ENCODE peak calls at places on chromosomes 7 and 10, in seven cellular contexts. One of them, this sample, is unnamed.

GRCh38 chr7:44176486-44176885 is 12.8 kb downstream of the GCK start:
- DNase-seq in C1 segment of cervical spinal cord: no peak
- DNase-seq in GM20000: no peak
- DNase-seq in pons: no peak
- DNase-seq in ovary: no peak
- DNase-seq in neural progenitor cell: no peak
- DNase-seq in stimulated activated CD4-positive, alpha-beta T cell treated with anti-CD3 and anti-CD28 coated beads, TNF-alpha, amount 100 ng/mL, for 4 hours: no peak
- DNase-seq in this sample: no peak

GRCh38 chr7:41047789-41048191 is 655.1 kb downstream of the INHBA start:
- DNase-seq in stimulated activated CD4-positive, alpha-beta T cell treated with anti-CD3 and anti-CD28 coated beads, TNF-alpha, amount 100 ng/mL, for 4 hours: no peak
- DNase-seq in pons: no peak
- DNase-seq in C1 segment of cervical spinal cord: no peak
- DNase-seq in GM20000: no peak
- DNase-seq in neural progenitor cell: no peak
- DNase-seq in ovary: no peak
- DNase-seq in this sample: peak

GRCh38 chr10:97127960-97128850 is 57.6 kb downstream of the SLIT1 start:
- DNase-seq in GM20000: no peak
- DNase-seq in stimulated activated CD4-positive, alpha-beta T cell treated with anti-CD3 and anti-CD28 coated beads, TNF-alpha, amount 100 ng/mL, for 4 hours: no peak
- DNase-seq in neural progenitor cell: no peak
- DNase-seq in pons: peak
- DNase-seq in ovary: no peak
- DNase-seq in C1 segment of cervical spinal cord: peak
- DNase-seq in this sample: no peak

GRCh38 chr7:55557666-55558188 is 14.6 kb downstream of the VOPP1 start:
- DNase-seq in pons: no peak
- DNase-seq in C1 segment of cervical spinal cord: no peak
- DNase-seq in GM20000: peak
- DNase-seq in stimulated activated CD4-positive, alpha-beta T cell treated with anti-CD3 and anti-CD28 coated beads, TNF-alpha, amount 100 ng/mL, for 4 hours: no peak
- DNase-seq in neural progenitor cell: no peak
- DNase-seq in ovary: no peak
- DNase-seq in this sample: no peak

GRCh38 chr7:151631968-151632749 is 112.5 kb upstream of the RHEB start:
- DNase-seq in GM20000: peak
- DNase-seq in pons: peak
- DNase-seq in neural progenitor cell: peak
- DNase-seq in C1 segment of cervical spinal cord: peak
- DNase-seq in stimulated activated CD4-positive, alpha-beta T cell treated with anti-CD3 and anti-CD28 coated beads, TNF-alpha, amount 100 ng/mL, for 4 hours: peak
- DNase-seq in ovary: peak
- DNase-seq in this sample: peak

GRCh38 chr10:73935895-73936294 is 25.0 kb downstream of the PLAU start:
- DNase-seq in neural progenitor cell: no peak
- DNase-seq in pons: no peak
- DNase-seq in ovary: no peak
- DNase-seq in C1 segment of cervical spinal cord: no peak
- DNase-seq in stimulated activated CD4-positive, alpha-beta T cell treated with anti-CD3 and anti-CD28 coated beads, TNF-alpha, amount 100 ng/mL, for 4 hours: no peak
- DNase-seq in GM20000: no peak
- DNase-seq in this sample: no peak

GRCh38 chr7:289209-289755 is 688 bp upstream of the FOXL3 start:
- DNase-seq in pons: no peak
- DNase-seq in neural progenitor cell: no peak
- DNase-seq in ovary: peak
- DNase-seq in GM20000: no peak
- DNase-seq in stimulated activated CD4-positive, alpha-beta T cell treated with anti-CD3 and anti-CD28 coated beads, TNF-alpha, amount 100 ng/mL, for 4 hours: no peak
- DNase-seq in C1 segment of cervical spinal cord: no peak
- DNase-seq in this sample: no peak

GRCh38 chr7:1944619-1945210 is 274.6 kb downstream of the ELFN1 start:
- DNase-seq in GM20000: no peak
- DNase-seq in C1 segment of cervical spinal cord: no peak
- DNase-seq in stimulated activated CD4-positive, alpha-beta T cell treated with anti-CD3 and anti-CD28 coated beads, TNF-alpha, amount 100 ng/mL, for 4 hours: no peak
- DNase-seq in ovary: no peak
- DNase-seq in pons: no peak
- DNase-seq in neural progenitor cell: no peak
- DNase-seq in this sample: peak

GRCh38 chr10:95422196-95422595 is 131.4 kb upstream of the PDLIM1 start:
- DNase-seq in ovary: no peak
- DNase-seq in GM20000: no peak
- DNase-seq in neural progenitor cell: no peak
- DNase-seq in pons: peak
- DNase-seq in C1 segment of cervical spinal cord: no peak
- DNase-seq in stimulated activated CD4-positive, alpha-beta T cell treated with anti-CD3 and anti-CD28 coated beads, TNF-alpha, amount 100 ng/mL, for 4 hours: no peak
- DNase-seq in this sample: no peak

GRCh38 chr10:5665380-5666323 is 743 bp downstream of the ASB13 start:
- DNase-seq in GM20000: peak
- DNase-seq in pons: peak
- DNase-seq in C1 segment of cervical spinal cord: peak
- DNase-seq in neural progenitor cell: peak
- DNase-seq in stimulated activated CD4-positive, alpha-beta T cell treated with anti-CD3 and anti-CD28 coated beads, TNF-alpha, amount 100 ng/mL, for 4 hours: peak
- DNase-seq in ovary: peak
- DNase-seq in this sample: peak

GRCh38 chr10:113011592-113012374 is 61.7 kb downstream of the TCF7L2 start:
- DNase-seq in C1 segment of cervical spinal cord: no peak
- DNase-seq in GM20000: no peak
- DNase-seq in stimulated activated CD4-positive, alpha-beta T cell treated with anti-CD3 and anti-CD28 coated beads, TNF-alpha, amount 100 ng/mL, for 4 hours: no peak
- DNase-seq in ovary: no peak
- DNase-seq in pons: no peak
- DNase-seq in neural progenitor cell: no peak
- DNase-seq in this sample: no peak

GRCh38 chr7:25926891-25927625 is 224.9 kb upstream of the NFE2L3 start:
- DNase-seq in pons: no peak
- DNase-seq in ovary: no peak
- DNase-seq in neural progenitor cell: no peak
- DNase-seq in GM20000: no peak
- DNase-seq in stimulated activated CD4-positive, alpha-beta T cell treated with anti-CD3 and anti-CD28 coated beads, TNF-alpha, amount 100 ng/mL, for 4 hours: no peak
- DNase-seq in C1 segment of cervical spinal cord: no peak
- DNase-seq in this sample: no peak

GRCh38 chr10:119817991-119818888 is 54.4 kb downstream of the MCMBP start:
- DNase-seq in C1 segment of cervical spinal cord: peak
- DNase-seq in ovary: peak
- DNase-seq in GM20000: peak
- DNase-seq in stimulated activated CD4-positive, alpha-beta T cell treated with anti-CD3 and anti-CD28 coated beads, TNF-alpha, amount 100 ng/mL, for 4 hours: no peak
- DNase-seq in neural progenitor cell: peak
- DNase-seq in pons: peak
- DNase-seq in this sample: peak

GRCh38 chr10:113087082-113088029 is 137.3 kb downstream of the TCF7L2 start:
- DNase-seq in C1 segment of cervical spinal cord: no peak
- DNase-seq in GM20000: no peak
- DNase-seq in stimulated activated CD4-positive, alpha-beta T cell treated with anti-CD3 and anti-CD28 coated beads, TNF-alpha, amount 100 ng/mL, for 4 hours: no peak
- DNase-seq in pons: no peak
- DNase-seq in ovary: peak
- DNase-seq in neural progenitor cell: no peak
- DNase-seq in this sample: no peak

GRCh38 chr7:27973625-27974024 is 207.0 kb downstream of the JAZF1 start:
- DNase-seq in ovary: no peak
- DNase-seq in neural progenitor cell: no peak
- DNase-seq in C1 segment of cervical spinal cord: no peak
- DNase-seq in stimulated activated CD4-positive, alpha-beta T cell treated with anti-CD3 and anti-CD28 coated beads, TNF-alpha, amount 100 ng/mL, for 4 hours: no peak
- DNase-seq in pons: peak
- DNase-seq in GM20000: no peak
- DNase-seq in this sample: no peak